ENCODE peak calls at places on chromosomes 11 and 22, in seven cellular contexts. One of them, this sample, is unnamed.

GRCh38 chr11:66363187-66363601 is 8.4 kb downstream of the SLC29A2 start:
- DNase-seq in NCI-H524: no peak
- DNase-seq in GM04503: no peak
- DNase-seq in keratinocyte: no peak
- DNase-seq in anterior cingulate cortex: no peak
- DNase-seq in activated CD4-positive, alpha-beta T cell treated with anti-CD3 and anti-CD28 coated beads for 48 hours: no peak
- DNase-seq in GM20000: peak
- DNase-seq in this sample: no peak

GRCh38 chr22:36021649-36022048 is 7.0 kb downstream of the RBFOX2 start:
- DNase-seq in keratinocyte: no peak
- DNase-seq in GM20000: no peak
- DNase-seq in anterior cingulate cortex: no peak
- DNase-seq in GM04503: no peak
- DNase-seq in NCI-H524: peak
- DNase-seq in activated CD4-positive, alpha-beta T cell treated with anti-CD3 and anti-CD28 coated beads for 48 hours: no peak
- DNase-seq in this sample: peak

GRCh38 chr11:119964136-119965025 is 173.5 kb downstream of the TRIM29 start:
- DNase-seq in activated CD4-positive, alpha-beta T cell treated with anti-CD3 and anti-CD28 coated beads for 48 hours: no peak
- DNase-seq in keratinocyte: no peak
- DNase-seq in GM20000: no peak
- DNase-seq in GM04503: no peak
- DNase-seq in NCI-H524: no peak
- DNase-seq in anterior cingulate cortex: no peak
- DNase-seq in this sample: no peak

GRCh38 chr22:11627798-11628650 is 3900.0 kb upstream of the OR11H1 start:
- DNase-seq in anterior cingulate cortex: no peak
- DNase-seq in keratinocyte: no peak
- DNase-seq in GM20000: peak
- DNase-seq in activated CD4-positive, alpha-beta T cell treated with anti-CD3 and anti-CD28 coated beads for 48 hours: no peak
- DNase-seq in GM04503: no peak
- DNase-seq in NCI-H524: no peak
- DNase-seq in this sample: no peak

GRCh38 chr11:27375370-27375769 is 12.4 kb upstream of the CCDC34 start:
- DNase-seq in anterior cingulate cortex: no peak
- DNase-seq in NCI-H524: no peak
- DNase-seq in GM20000: no peak
- DNase-seq in GM04503: no peak
- DNase-seq in keratinocyte: no peak
- DNase-seq in activated CD4-positive, alpha-beta T cell treated with anti-CD3 and anti-CD28 coated beads for 48 hours: no peak
- DNase-seq in this sample: no peak

GRCh38 chr11:45225961-45226871 is 59.9 kb downstream of the SYT13 start:
- DNase-seq in GM04503: no peak
- DNase-seq in GM20000: no peak
- DNase-seq in keratinocyte: no peak
- DNase-seq in anterior cingulate cortex: no peak
- DNase-seq in NCI-H524: no peak
- DNase-seq in activated CD4-positive, alpha-beta T cell treated with anti-CD3 and anti-CD28 coated beads for 48 hours: no peak
- DNase-seq in this sample: no peak

GRCh38 chr11:64250875-64251721 is at the start of gene PLCB3:
- DNase-seq in NCI-H524: peak
- DNase-seq in activated CD4-positive, alpha-beta T cell treated with anti-CD3 and anti-CD28 coated beads for 48 hours: peak
- DNase-seq in keratinocyte: no peak
- DNase-seq in GM04503: no peak
- DNase-seq in anterior cingulate cortex: peak
- DNase-seq in GM20000: peak
- DNase-seq in this sample: peak

GRCh38 chr11:71341596-71341995 is 89.2 kb upstream of the SHANK2 start:
- DNase-seq in anterior cingulate cortex: no peak
- DNase-seq in GM20000: no peak
- DNase-seq in GM04503: no peak
- DNase-seq in NCI-H524: no peak
- DNase-seq in activated CD4-positive, alpha-beta T cell treated with anti-CD3 and anti-CD28 coated beads for 48 hours: no peak
- DNase-seq in keratinocyte: no peak
- DNase-seq in this sample: no peak

GRCh38 chr11:73113426-73113825 is 28.7 kb downstream of the FCHSD2 start:
- DNase-seq in activated CD4-positive, alpha-beta T cell treated with anti-CD3 and anti-CD28 coated beads for 48 hours: no peak
- DNase-seq in GM20000: no peak
- DNase-seq in GM04503: no peak
- DNase-seq in NCI-H524: no peak
- DNase-seq in anterior cingulate cortex: no peak
- DNase-seq in keratinocyte: peak
- DNase-seq in this sample: no peak

GRCh38 chr11:122850076-122850631 is 11.9 kb downstream of the CRTAM start:
- DNase-seq in keratinocyte: no peak
- DNase-seq in activated CD4-positive, alpha-beta T cell treated with anti-CD3 and anti-CD28 coated beads for 48 hours: peak
- DNase-seq in GM20000: no peak
- DNase-seq in NCI-H524: no peak
- DNase-seq in GM04503: no peak
- DNase-seq in anterior cingulate cortex: no peak
- DNase-seq in this sample: no peak

GRCh38 chr22:46002757-46003270 is 25.9 kb upstream of the WNT7B start:
- DNase-seq in keratinocyte: no peak
- DNase-seq in GM20000: no peak
- DNase-seq in NCI-H524: no peak
- DNase-seq in anterior cingulate cortex: no peak
- DNase-seq in GM04503: peak
- DNase-seq in activated CD4-positive, alpha-beta T cell treated with anti-CD3 and anti-CD28 coated beads for 48 hours: no peak
- DNase-seq in this sample: no peak

GRCh38 chr11:96459751-96460150 is 69.9 kb downstream of the JRKL start:
- DNase-seq in anterior cingulate cortex: no peak
- DNase-seq in GM20000: no peak
- DNase-seq in GM04503: no peak
- DNase-seq in NCI-H524: peak
- DNase-seq in keratinocyte: no peak
- DNase-seq in activated CD4-positive, alpha-beta T cell treated with anti-CD3 and anti-CD28 coated beads for 48 hours: no peak
- DNase-seq in this sample: no peak

GRCh38 chr11:57432017-57432590 is 5.2 kb upstream of the SLC43A3 start:
- DNase-seq in anterior cingulate cortex: no peak
- DNase-seq in activated CD4-positive, alpha-beta T cell treated with anti-CD3 and anti-CD28 coated beads for 48 hours: no peak
- DNase-seq in GM20000: no peak
- DNase-seq in GM04503: no peak
- DNase-seq in NCI-H524: no peak
- DNase-seq in keratinocyte: no peak
- DNase-seq in this sample: no peak

GRCh38 chr11:67299471-67300191 is 3.7 kb upstream of the SSH3 start:
- DNase-seq in keratinocyte: no peak
- DNase-seq in activated CD4-positive, alpha-beta T cell treated with anti-CD3 and anti-CD28 coated beads for 48 hours: no peak
- DNase-seq in GM04503: no peak
- DNase-seq in anterior cingulate cortex: no peak
- DNase-seq in NCI-H524: no peak
- DNase-seq in GM20000: no peak
- DNase-seq in this sample: no peak

GRCh38 chr22:39490135-39490798 is 11.8 kb upstream of the MIEF1 start:
- DNase-seq in activated CD4-positive, alpha-beta T cell treated with anti-CD3 and anti-CD28 coated beads for 48 hours: peak
- DNase-seq in GM04503: no peak
- DNase-seq in anterior cingulate cortex: peak
- DNase-seq in NCI-H524: peak
- DNase-seq in keratinocyte: no peak
- DNase-seq in GM20000: peak
- DNase-seq in this sample: peak

GRCh38 chr22:44102121-44102520 is 78.0 kb downstream of the PARVB start:
- DNase-seq in GM04503: no peak
- DNase-seq in keratinocyte: no peak
- DNase-seq in anterior cingulate cortex: no peak
- DNase-seq in GM20000: no peak
- DNase-seq in activated CD4-positive, alpha-beta T cell treated with anti-CD3 and anti-CD28 coated beads for 48 hours: no peak
- DNase-seq in NCI-H524: no peak
- DNase-seq in this sample: no peak

GRCh38 chr22:33832558-33833151 is 87.6 kb downstream of the LARGE1 start:
- DNase-seq in GM04503: no peak
- DNase-seq in NCI-H524: no peak
- DNase-seq in activated CD4-positive, alpha-beta T cell treated with anti-CD3 and anti-CD28 coated beads for 48 hours: no peak
- DNase-seq in GM20000: no peak
- DNase-seq in anterior cingulate cortex: no peak
- DNase-seq in keratinocyte: no peak
- DNase-seq in this sample: no peak

GRCh38 chr22:42343551-42344081 is 73.2 kb upstream of the TCF20 start:
- DNase-seq in GM20000: peak
- DNase-seq in activated CD4-positive, alpha-beta T cell treated with anti-CD3 and anti-CD28 coated beads for 48 hours: no peak
- DNase-seq in anterior cingulate cortex: no peak
- DNase-seq in NCI-H524: peak
- DNase-seq in keratinocyte: no peak
- DNase-seq in GM04503: no peak
- DNase-seq in this sample: peak

GRCh38 chr22:26554956-26555355 is 35.0 kb downstream of the TPST2 start:
- DNase-seq in keratinocyte: no peak
- DNase-seq in GM04503: no peak
- DNase-seq in GM20000: no peak
- DNase-seq in activated CD4-positive, alpha-beta T cell treated with anti-CD3 and anti-CD28 coated beads for 48 hours: no peak
- DNase-seq in NCI-H524: no peak
- DNase-seq in anterior cingulate cortex: no peak
- DNase-seq in this sample: no peak

GRCh38 chr22:22935056-22935545 is 47.5 kb downstream of the IGLL5 start:
- DNase-seq in activated CD4-positive, alpha-beta T cell treated with anti-CD3 and anti-CD28 coated beads for 48 hours: no peak
- DNase-seq in GM04503: no peak
- DNase-seq in NCI-H524: no peak
- DNase-seq in GM20000: no peak
- DNase-seq in keratinocyte: no peak
- DNase-seq in anterior cingulate cortex: no peak
- DNase-seq in this sample: no peak

GRCh38 chr22:23862103-23862502 is 4.4 kb downstream of the SLC2A11 start:
- DNase-seq in activated CD4-positive, alpha-beta T cell treated with anti-CD3 and anti-CD28 coated beads for 48 hours: peak
- DNase-seq in anterior cingulate cortex: no peak
- DNase-seq in GM04503: no peak
- DNase-seq in GM20000: peak
- DNase-seq in NCI-H524: peak
- DNase-seq in keratinocyte: no peak
- DNase-seq in this sample: peak

GRCh38 chr11:80309301-80309700 is 868.5 kb upstream of the TENM4 start:
- DNase-seq in keratinocyte: no peak
- DNase-seq in GM20000: no peak
- DNase-seq in activated CD4-positive, alpha-beta T cell treated with anti-CD3 and anti-CD28 coated beads for 48 hours: no peak
- DNase-seq in GM04503: no peak
- DNase-seq in NCI-H524: no peak
- DNase-seq in anterior cingulate cortex: no peak
- DNase-seq in this sample: no peak

GRCh38 chr11:118635642-118636041 is 28.2 kb downstream of the PHLDB1 start:
- DNase-seq in GM20000: no peak
- DNase-seq in anterior cingulate cortex: no peak
- DNase-seq in keratinocyte: no peak
- DNase-seq in NCI-H524: no peak
- DNase-seq in GM04503: no peak
- DNase-seq in activated CD4-positive, alpha-beta T cell treated with anti-CD3 and anti-CD28 coated beads for 48 hours: no peak
- DNase-seq in this sample: no peak

GRCh38 chr11:119885861-119886567 is 157.0 kb upstream of the NECTIN1 start:
- DNase-seq in GM20000: no peak
- DNase-seq in anterior cingulate cortex: no peak
- DNase-seq in NCI-H524: no peak
- DNase-seq in GM04503: no peak
- DNase-seq in keratinocyte: no peak
- DNase-seq in activated CD4-positive, alpha-beta T cell treated with anti-CD3 and anti-CD28 coated beads for 48 hours: no peak
- DNase-seq in this sample: no peak

GRCh38 chr11:64829536-64830251 is 14.8 kb downstream of the CDC42BPG start:
- DNase-seq in activated CD4-positive, alpha-beta T cell treated with anti-CD3 and anti-CD28 coated beads for 48 hours: no peak
- DNase-seq in GM20000: no peak
- DNase-seq in GM04503: no peak
- DNase-seq in anterior cingulate cortex: no peak
- DNase-seq in keratinocyte: no peak
- DNase-seq in NCI-H524: no peak
- DNase-seq in this sample: no peak

This sample was measured in WERI-Rb-1.